ENCODE peak calls at places on chromosomes 16 and 17, in six cellular contexts. V is HCT116, T is K562, K is SK-N-SH, Z is GM12878, G is HepG2. P is an unnamed sample. For H3K4me1, the result is how much of the 10 kb centered on the place peaks cover.

GRCh38 chr16:54027126-54027922 is 259.3 kb downstream of the IRX3 start:
- DNase-seq in V (no peak), T (no peak), K (peak), Z (no peak), G (no peak), P (no peak)

GRCh38 chr17:70521821-70522256 is 352.5 kb downstream of the KCNJ2 start:
- DNase-seq in V (no peak), T (no peak), K (no peak), Z (no peak), G (no peak), P (no peak)

GRCh38 chr17:83067718-83068261 is 11.6 kb upstream of the METRNL start:
- DNase-seq in V (no peak), T (no peak), K (peak), Z (no peak), G (no peak), P (no peak)

GRCh38 chr17:78839762-78840529 is 668 bp downstream of the USP36 start:
- DNase-seq in V (no peak), T (no peak), K (peak), Z (no peak), G (peak), P (no peak)

GRCh38 chr17:55273579-55274370 is 9.0 kb downstream of the HLF start:
- DNase-seq in V (no peak), T (no peak), K (peak), Z (no peak), G (no peak), P (no peak)

GRCh38 chr17:11935734-11936406 is 61.4 kb downstream of the ZNF18 start:
- DNase-seq in V (peak), T (peak), K (peak), Z (no peak), G (peak), P (peak)

GRCh38 chr16:86946396-86946795 is 368.0 kb downstream of the FOXL1 start:
- DNase-seq in V (no peak), T (no peak), K (no peak), Z (no peak), G (peak), P (no peak)

GRCh38 chr16:1610841-1611653 is 825 bp downstream of the IFT140 start:
- DNase-seq in V (no peak), T (no peak), K (no peak), Z (no peak), G (no peak), P (no peak)

GRCh38 chr17:4472281-4472680 is 26.4 kb upstream of the SPNS2 start:
- DNase-seq in V (no peak), T (no peak), K (no peak), Z (no peak), G (no peak), P (no peak)

GRCh38 chr17:76557368-76558209 is 17.7 kb downstream of the PRCD start:
- DNase-seq in V (peak), T (peak), K (peak), Z (peak), G (peak), P (peak)

GRCh38 chr17:43917348-43918025 is 10.2 kb upstream of the MPP2 start:
- DNase-seq in V (no peak), T (peak), K (no peak), Z (no peak), G (no peak), P (no peak)

GRCh38 chr16:57146735-57147134 is 39.1 kb downstream of the PSME3IP1 start:
- DNase-seq in V (no peak), T (peak), K (peak), Z (no peak), G (peak), P (no peak)

GRCh38 chr16:57564571-57565270 is 22.3 kb downstream of the ADGRG5 start:
- DNase-seq in V (no peak), T (no peak), K (no peak), Z (no peak), G (no peak), P (no peak)

GRCh38 chr17:43768943-43769342 is 9.8 kb downstream of the DUSP3 start:
- DNase-seq in V (no peak), T (no peak), K (no peak), Z (no peak), G (no peak), P (no peak)

GRCh38 chr16:88681084-88681680 is 5.1 kb downstream of the SNAI3 start:
- DNase-seq in V (no peak), T (peak), K (peak), Z (no peak), G (peak), P (no peak)

GRCh38 chr17:75287221-75287620 is 2.0 kb downstream of the SLC25A19 start:
- DNase-seq in V (no peak), T (no peak), K (no peak), Z (no peak), G (no peak), P (no peak)

GRCh38 chr16:57479422-57480126 is 6.7 kb downstream of the DOK4 start:
- DNase-seq in V (no peak), T (no peak), K (peak), Z (no peak), G (peak), P (no peak)

GRCh38 chr17:81176656-81177055 is 10.6 kb upstream of the AATK start:
- DNase-seq in V (no peak), T (no peak), K (no peak), Z (no peak), G (peak), P (no peak)

GRCh38 chr16:87206646-87207451 is 110.3 kb downstream of the C16orf95 start:
- DNase-seq in V (peak), T (no peak), K (no peak), Z (no peak), G (no peak), P (no peak)

GRCh38 chr17:35080536-35080935 is 17.0 kb upstream of the RFFL start:
- DNase-seq in V (no peak), T (no peak), K (no peak), Z (peak), G (no peak), P (no peak)

GRCh38 chr17:1174490-1174889 is 5.3 kb downstream of the ABR start:
- DNase-seq in V (no peak), T (no peak), K (no peak), Z (no peak), G (no peak), P (no peak)

GRCh38 chr17:60135160-60135950 is 14.4 kb upstream of the CA4 start:
- DNase-seq in V (peak), T (peak), K (peak), Z (peak), G (peak), P (peak)

GRCh38 chr17:2058521-2059124 is 3.7 kb downstream of the HIC1 start:
- DNase-seq in V (no peak), T (no peak), K (no peak), Z (no peak), G (no peak), P (no peak)

GRCh38 chr17:50102164-50102991 is 7.2 kb downstream of the PDK2 start:
- DNase-seq in V (no peak), T (no peak), K (peak), Z (no peak), G (peak), P (no peak)

GRCh38 chr17:1907216-1907631 is 77.4 kb downstream of the RPA1 start:
- DNase-seq in V (no peak), T (no peak), K (no peak), Z (no peak), G (no peak), P (no peak)

GRCh38 chr16:89738538-89739317 is 17.4 kb downstream of the ZNF276 start:
- DNase-seq in V (no peak), T (no peak), K (no peak), Z (no peak), G (no peak), P (no peak)

GRCh38 chr17:13086142-13086769 is 68.4 kb upstream of the ELAC2 start:
- DNase-seq in V (no peak), T (no peak), K (no peak), Z (no peak), G (no peak), P (no peak)

GRCh38 chr16:65180986-65181710 is 59.3 kb upstream of the CDH11 start:
- DNase-seq in V (no peak), T (no peak), K (peak), Z (no peak), G (no peak), P (no peak)
- TF ChIP-seq SIN3A in V (no peak), T (no peak), K (no peak), Z (no peak), G (no peak), P (no peak)

GRCh38 chr16:80948886-80949502 is 57.7 kb downstream of the CMC2 start:
- DNase-seq in V (peak), T (peak), K (peak), Z (no peak), G (peak), P (no peak)
- TF ChIP-seq REST in V (no peak), T (no peak), K (no peak), Z (no peak), G (no peak), P (no peak)

GRCh38 chr16:165218-165538 is 600 bp upstream of the HBM start:
- DNase-seq in V (no peak), T (peak), K (no peak), Z (no peak), G (no peak), P (no peak)

GRCh38 chr16:162271-162991 is 3.3 kb upstream of the HBM start:
- DNase-seq in V (no peak), T (no peak), K (no peak), Z (no peak), G (no peak), P (no peak)

GRCh38 chr16:159136-159849 is 6.5 kb upstream of the HBM start:
- DNase-seq in V (no peak), T (peak), K (no peak), Z (no peak), G (no peak), P (no peak)

GRCh38 chr16:165539-166374 is at the start of gene HBM:
- DNase-seq in V (no peak), T (no peak), K (peak), Z (no peak), G (no peak), P (no peak)

GRCh38 chr16:160691-161190 is 5.0 kb upstream of the HBM start:
- DNase-seq in V (no peak), T (no peak), K (no peak), Z (no peak), G (no peak), P (no peak)
- H3K4me1 ChIP-seq in V (under half), T (under half), K (under half), Z (under half), G (under half), P (under half)

GRCh38 chr17:39970157-39970692 is 7.4 kb downstream of the GSDMA start:
- DNase-seq in V (no peak), T (no peak), K (no peak), Z (no peak), G (no peak), P (no peak)

GRCh38 chr17:39973496-39973895 is 7.1 kb upstream of the PSMD3 start:
- DNase-seq in V (no peak), T (no peak), K (no peak), Z (no peak), G (no peak), P (no peak)

GRCh38 chr17:39969375-39969774 is 6.6 kb downstream of the GSDMA start:
- DNase-seq in V (no peak), T (no peak), K (no peak), Z (no peak), G (no peak), P (no peak)

GRCh38 chr17:39972271-39972670 is 8.3 kb upstream of the PSMD3 start:
- DNase-seq in V (no peak), T (no peak), K (no peak), Z (no peak), G (no peak), P (no peak)

DNA sequence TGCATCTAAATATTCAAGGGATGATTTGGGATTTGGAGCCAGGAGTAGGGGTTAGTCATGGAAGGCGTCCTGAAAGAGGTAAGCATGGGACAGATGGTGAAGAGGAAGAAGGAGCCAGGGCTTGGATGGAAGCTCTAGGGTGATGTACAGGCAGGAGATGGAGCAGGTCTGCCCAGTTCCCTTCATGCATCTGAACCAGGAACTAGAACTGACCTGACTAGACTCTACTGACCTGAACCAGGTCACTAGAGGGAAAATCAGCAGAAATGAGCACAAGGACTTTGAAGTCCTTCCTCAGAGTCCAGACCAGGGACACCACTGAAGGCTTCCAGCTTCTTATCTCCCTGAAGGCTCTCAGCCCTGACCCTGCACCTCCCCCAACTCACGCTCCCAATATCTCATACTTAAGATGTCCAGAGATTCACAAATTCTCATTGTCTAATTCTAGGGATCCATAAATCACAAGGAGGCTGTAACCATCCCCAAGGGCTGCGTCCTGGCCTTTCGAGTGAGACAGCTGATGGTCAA is 8.3 kb downstream of the GSDMA start:
- DNase-seq in V (no peak), T (no peak), K (no peak), Z (no peak), G (no peak), P (no peak)
- TF ChIP-seq SIN3A in V (no peak), T (no peak), K (no peak), Z (no peak), G (no peak), P (no peak)

DNA sequence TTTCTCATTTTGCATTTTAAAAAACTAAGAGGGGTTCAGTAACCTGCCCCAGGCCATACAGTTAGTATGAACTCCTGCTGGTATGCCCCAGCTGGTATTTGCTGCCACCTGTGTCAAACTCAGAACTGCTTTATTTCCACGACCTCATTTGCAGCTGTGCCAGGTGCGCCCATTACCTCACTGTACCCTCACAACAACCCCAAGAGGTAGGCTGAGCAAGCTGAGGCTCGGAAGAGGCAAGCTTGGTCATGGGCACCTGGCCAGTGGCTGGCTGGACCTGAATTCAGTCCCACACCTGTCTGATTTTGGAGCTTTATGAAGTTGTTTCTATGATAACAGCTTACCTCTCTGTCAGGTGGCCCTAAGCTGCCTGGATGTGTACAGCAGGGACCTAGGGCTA is 7.6 kb downstream of the EPN2 start:
- DNase-seq in V (no peak), T (no peak), K (no peak), Z (no peak), G (no peak), P (no peak)
- TF ChIP-seq REST in V (no peak), T (no peak), K (no peak), Z (no peak), G (no peak), P (no peak)